ENCODE peak calls at places on chromosomes 16 and 17, in ten cellular contexts. C is GM06990; H is omental fat pad; A is cardiac fibroblast; R is upper lobe of right lung; W is CD8-positive, alpha-beta T cell; L is AG10803; M is AG04449; N is nephron progenitor cell; Q is prostate gland. Y is an unnamed sample.

GRCh38 chr16:48011888-48012658 is 143.7 kb downstream of the ABCC12 start:
- DNase-seq in H (no peak), Q (no peak), M (no peak), W (no peak), R (no peak), A (no peak), N (no peak), L (no peak), C (no peak), Y (no peak)

GRCh38 chr16:65200857-65201256 is 79.0 kb upstream of the CDH11 start:
- DNase-seq in C (no peak), R (no peak), N (no peak), H (no peak), M (no peak), A (peak; percentile 72), W (no peak), Q (no peak), L (peak; percentile 80), Y (no peak)

GRCh38 chr17:5592382-5592781 is 8.1 kb upstream of the NLRP1 start:
- DNase-seq in A (peak; percentile 59), N (no peak), Q (no peak), M (no peak), H (no peak), L (peak; percentile 52), C (no peak), W (no peak), R (no peak), Y (peak; percentile 48)

GRCh38 chr17:28142355-28142754 is 99.9 kb downstream of the NLK start:
- DNase-seq in H (no peak), A (no peak), R (no peak), L (no peak), N (no peak), Q (no peak), M (no peak), C (no peak), W (no peak), Y (no peak)

GRCh38 chr17:59893617-59894100 is 738 bp downstream of the RPS6KB1 start:
- DNase-seq in C (no peak), L (peak; percentile 12), Q (no peak), A (peak; percentile 20), R (no peak), W (no peak), N (no peak), M (no peak), H (no peak), Y (peak; percentile 31)

GRCh38 chr17:5950871-5951270 is 119.3 kb upstream of the WSCD1 start:
- DNase-seq in N (no peak), M (no peak), W (no peak), H (no peak), L (no peak), R (no peak), A (no peak), C (no peak), Q (no peak), Y (no peak)

GRCh38 chr17:49604314-49604869 is 28.7 kb downstream of the NXPH3 start:
- DNase-seq in R (no peak), H (no peak), A (no peak), L (no peak), M (no peak), N (no peak), W (no peak), Q (no peak), C (no peak), Y (no peak)

GRCh38 chr16:75012380-75013081 is 13.7 kb downstream of the ZNRF1 start:
- DNase-seq in Q (no peak), C (peak; percentile 24), W (no peak), R (no peak), H (no peak), N (no peak), M (no peak), L (no peak), A (no peak), Y (no peak)

GRCh38 chr17:67150826-67151225 is 94.2 kb downstream of the HELZ start:
- DNase-seq in L (no peak), N (no peak), W (no peak), Q (no peak), M (no peak), R (no peak), H (no peak), A (no peak), C (no peak), Y (no peak)

GRCh38 chr16:3065069-3065741 is at the start of gene IL32:
- DNase-seq in N (no peak), C (no peak), M (peak; percentile 36), H (no peak), A (peak; percentile 84), W (no peak), Q (no peak), L (peak; percentile 78), R (no peak), Y (peak; percentile 69)

GRCh38 chr16:8926827-8927226 is 36.9 kb downstream of the USP7 start:
- DNase-seq in N (no peak), R (no peak), H (no peak), L (no peak), C (no peak), M (no peak), Q (no peak), W (no peak), A (no peak), Y (no peak)

GRCh38 chr17:43880420-43880991 is 26.8 kb downstream of the MPP2 start:
- DNase-seq in C (no peak), R (peak; percentile 71), Q (no peak), L (peak; percentile 3), N (peak; percentile 69), M (no peak), H (no peak), A (peak; percentile 13), W (no peak), Y (peak; percentile 74)

GRCh38 chr17:32009262-32009542 is 2.0 kb downstream of the LRRC37B start:
- DNase-seq in Q (no peak), N (no peak), R (no peak), L (no peak), C (no peak), M (no peak), A (no peak), H (no peak), W (no peak), Y (no peak)

GRCh38 chr17:32006957-32007462 is at the start of gene LRRC37B:
- DNase-seq in W (peak; percentile 83), R (peak; percentile 95), N (peak; percentile 92), L (peak; percentile 62), Q (peak; percentile 89), H (peak; percentile 84), C (peak; percentile 90), M (no peak), A (peak; percentile 80), Y (peak; percentile 91)

GRCh38 chr17:32010114-32010513 is 2.9 kb downstream of the LRRC37B start:
- DNase-seq in C (no peak), N (no peak), M (no peak), W (no peak), H (no peak), Q (no peak), A (no peak), R (no peak), L (no peak), Y (no peak)

DNA sequence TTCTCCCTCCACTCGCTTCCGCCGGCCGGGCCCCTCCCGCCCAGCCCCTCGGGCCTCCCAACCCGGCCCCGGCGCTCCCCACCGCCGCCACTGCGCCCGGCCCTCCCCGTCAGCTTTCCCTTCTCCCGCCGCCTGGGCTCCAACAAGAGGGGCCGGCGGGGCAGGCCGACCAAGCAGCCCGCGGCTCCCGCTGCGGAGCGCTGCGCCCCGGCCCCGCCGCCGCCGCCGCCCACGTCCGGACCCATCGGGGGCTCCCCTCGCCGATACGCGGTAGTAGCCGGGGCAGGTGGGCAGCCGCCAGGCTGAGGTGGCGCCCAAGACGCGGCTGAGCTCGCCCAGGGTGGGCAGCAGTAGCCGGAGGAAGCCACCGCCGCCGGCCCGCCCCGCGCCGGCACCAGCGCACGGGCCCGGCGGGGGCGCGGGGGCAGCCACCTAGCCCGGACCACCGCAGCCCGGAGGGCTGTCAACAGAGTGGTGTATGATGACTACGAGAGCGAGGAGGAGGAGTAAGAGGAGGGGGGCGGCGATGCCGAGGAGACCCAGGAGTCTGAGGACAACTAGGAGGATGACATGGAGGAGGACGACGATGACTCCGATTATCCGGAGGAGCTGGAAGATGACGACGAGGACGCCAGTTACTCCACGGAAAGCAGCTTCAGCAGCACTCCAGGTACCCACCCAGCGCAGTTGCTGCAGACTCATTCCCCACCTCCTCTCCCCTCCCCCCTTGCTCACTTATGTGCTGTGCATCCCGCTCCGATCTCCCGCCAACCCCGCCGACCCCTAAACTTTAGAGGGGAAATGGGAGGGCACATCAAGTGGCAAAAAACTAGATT is 498 bp downstream of the LRRC37B start:
- DNase-seq in L (no peak), C (peak; percentile 49), H (no peak), W (peak; percentile 9), Q (peak; percentile 29), A (peak; percentile 26), R (peak; percentile 60), M (no peak), N (no peak), Y (peak; percentile 59)
- TF ChIP-seq CTCF in L (no peak), C (no peak), H (no peak), W (no peak), Q (no peak), A (no peak), R (no peak), M (no peak), N (no peak), Y (no peak)

GRCh38 chr17:63478814-63479494 is 2.1 kb downstream of the ACE start:
- DNase-seq in Q (peak; percentile 79), C (peak; percentile 63), A (peak; percentile 95), L (peak; percentile 95), H (peak; percentile 55), N (peak; percentile 79), R (peak; percentile 90), M (peak; percentile 65), W (peak; percentile 62), Y (peak; percentile 94)
- TF ChIP-seq CTCF in Q (peak; percentile 73), C (peak; percentile 95), A (peak; percentile 97), L (peak; percentile 93), H (no peak), N (peak; percentile 71), R (peak; percentile 77), M (peak; percentile 99), W (peak; percentile 61), Y (peak; percentile 94)

DNA sequence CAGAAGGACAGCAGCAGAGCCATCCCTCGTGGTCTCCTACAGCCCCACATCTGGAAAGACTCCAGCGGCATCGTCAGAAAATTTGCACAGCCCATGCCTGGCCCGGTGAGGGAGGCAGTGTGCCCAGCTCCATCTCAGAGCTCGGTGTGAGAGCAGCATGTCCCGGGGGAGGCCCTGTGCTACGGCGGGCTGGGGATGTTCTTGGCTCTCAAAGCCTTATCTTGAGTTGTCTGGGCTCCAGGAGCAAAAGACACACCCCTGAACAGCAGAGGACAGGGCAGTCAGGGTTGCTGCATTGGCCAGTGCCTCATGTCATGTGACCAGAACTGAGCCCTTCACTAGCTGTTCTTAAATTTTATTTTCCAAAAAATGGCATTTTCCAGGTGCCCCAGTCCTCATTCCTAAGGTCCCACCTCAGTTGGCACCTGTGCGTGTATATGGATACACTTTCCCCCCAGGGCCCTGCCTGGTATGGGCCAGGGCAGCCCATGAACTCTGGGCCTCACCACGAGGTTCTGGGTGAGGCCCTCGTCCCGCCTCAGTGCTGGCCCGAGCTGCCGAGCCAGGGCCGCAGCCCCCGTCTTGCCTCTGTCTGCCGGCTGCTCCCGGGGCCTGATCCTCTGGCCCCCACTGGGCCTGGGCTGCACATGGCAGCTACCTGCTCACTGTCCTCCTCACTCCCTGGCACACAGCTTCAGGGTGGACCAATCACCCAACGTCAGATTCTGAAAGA is 3.0 kb downstream of the NUDT16L1 start:
- DNase-seq in R (peak; percentile 63), N (no peak), Q (no peak), H (no peak), L (no peak), M (no peak), W (no peak), C (no peak), A (peak; percentile 51), Y (no peak)
- TF ChIP-seq CTCF in R (no peak), N (no peak), Q (no peak), H (no peak), L (no peak), M (no peak), W (no peak), C (no peak), A (no peak), Y (no peak)

GRCh38 chr17:77507116-77507885 is 366.5 kb downstream of the SEC14L1 start:
- DNase-seq in W (no peak), R (peak; percentile 40), A (no peak), M (no peak), C (no peak), N (no peak), Q (no peak), L (no peak), H (no peak), Y (peak; percentile 14)
- TF ChIP-seq CTCF in W (no peak), R (no peak), A (no peak), M (no peak), C (no peak), N (no peak), Q (no peak), L (no peak), H (no peak), Y (peak; percentile 6)